ENCODE peak calls at places on chromosome 2, in eight cellular contexts. One of them, this sample, is unnamed.
A peak's percentile ranks its signal among the peaks of the same experiment; 100 is the strongest.

GRCh38 chr2:1600191-1601063 is 143.9 kb downstream of the PXDN start:
- DNase-seq in ovary: peak; percentile 46
- DNase-seq in hepatocyte: no peak
- DNase-seq in transverse colon: no peak
- DNase-seq in Panc1: peak; percentile 80
- DNase-seq in cardiac muscle cell: no peak
- DNase-seq in spleen: no peak
- DNase-seq in heart left ventricle: no peak
- DNase-seq in this sample: no peak

GRCh38 chr2:150938586-150938985 is 323.1 kb downstream of the RBM43 start:
- DNase-seq in spleen: no peak
- DNase-seq in heart left ventricle: no peak
- DNase-seq in cardiac muscle cell: no peak
- DNase-seq in Panc1: no peak
- DNase-seq in hepatocyte: no peak
- DNase-seq in transverse colon: no peak
- DNase-seq in ovary: no peak
- DNase-seq in this sample: no peak

GRCh38 chr2:144571770-144572169 is 51.9 kb upstream of the ZEB2 start:
- DNase-seq in hepatocyte: no peak
- DNase-seq in cardiac muscle cell: no peak
- DNase-seq in spleen: no peak
- DNase-seq in heart left ventricle: no peak
- DNase-seq in ovary: no peak
- DNase-seq in Panc1: no peak
- DNase-seq in transverse colon: no peak
- DNase-seq in this sample: no peak

GRCh38 chr2:112077814-112078213 is 22.7 kb downstream of the TMEM87B start:
- DNase-seq in cardiac muscle cell: no peak
- DNase-seq in Panc1: no peak
- DNase-seq in ovary: no peak
- DNase-seq in heart left ventricle: no peak
- DNase-seq in hepatocyte: no peak
- DNase-seq in spleen: no peak
- DNase-seq in transverse colon: no peak
- DNase-seq in this sample: peak; percentile 59

GRCh38 chr2:172086349-172087190 is 1.3 kb downstream of the DLX1 start:
- DNase-seq in transverse colon: peak; percentile 44
- DNase-seq in ovary: no peak
- DNase-seq in hepatocyte: peak; percentile 54
- DNase-seq in spleen: peak; percentile 84
- DNase-seq in heart left ventricle: no peak
- DNase-seq in cardiac muscle cell: no peak
- DNase-seq in Panc1: no peak
- DNase-seq in this sample: no peak

GRCh38 chr2:197229509-197230458 is 80.8 kb downstream of the ANKRD44 start:
- DNase-seq in heart left ventricle: no peak
- DNase-seq in cardiac muscle cell: peak; percentile 24
- DNase-seq in spleen: no peak
- DNase-seq in transverse colon: no peak
- DNase-seq in ovary: no peak
- DNase-seq in Panc1: no peak
- DNase-seq in hepatocyte: no peak
- DNase-seq in this sample: no peak

GRCh38 chr2:191878576-191879298 is 31.8 kb upstream of the CAVIN2 start:
- DNase-seq in Panc1: no peak
- DNase-seq in heart left ventricle: no peak
- DNase-seq in hepatocyte: no peak
- DNase-seq in spleen: no peak
- DNase-seq in transverse colon: no peak
- DNase-seq in cardiac muscle cell: peak; percentile 84
- DNase-seq in ovary: no peak
- DNase-seq in this sample: no peak

GRCh38 chr2:43303889-43304288 is 77.5 kb upstream of the ZFP36L2 start:
- DNase-seq in transverse colon: no peak
- DNase-seq in heart left ventricle: no peak
- DNase-seq in ovary: no peak
- DNase-seq in Panc1: no peak
- DNase-seq in spleen: no peak
- DNase-seq in hepatocyte: no peak
- DNase-seq in cardiac muscle cell: no peak
- DNase-seq in this sample: no peak

DNA sequence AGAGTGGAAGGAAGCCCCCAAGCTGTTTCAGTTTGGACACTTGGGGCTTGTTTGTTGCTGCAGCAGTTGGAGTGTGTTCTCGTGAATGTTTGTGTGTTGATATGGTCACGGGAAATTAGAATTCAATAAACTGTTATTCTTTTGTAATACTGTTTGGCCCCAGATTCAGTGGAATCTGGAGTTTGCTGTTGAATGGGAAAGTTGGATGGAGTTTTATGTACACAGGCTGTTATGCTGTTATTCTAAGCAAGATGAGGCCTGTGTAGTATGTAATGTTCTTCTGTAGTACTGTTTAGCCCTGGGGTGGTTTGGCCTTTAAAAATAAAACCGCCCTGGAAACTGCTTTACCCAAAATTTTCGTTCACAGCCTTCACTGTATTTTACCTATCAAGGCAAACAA is 810.4 kb upstream of the HS6ST1 start:
- DNase-seq in spleen: no peak
- DNase-seq in ovary: no peak
- DNase-seq in heart left ventricle: no peak
- DNase-seq in Panc1: no peak
- DNase-seq in hepatocyte: no peak
- DNase-seq in transverse colon: no peak
- DNase-seq in cardiac muscle cell: no peak
- DNase-seq in this sample: no peak
- TF ChIP-seq CTCF in spleen: no peak
- TF ChIP-seq CTCF in ovary: no peak
- TF ChIP-seq CTCF in heart left ventricle: no peak
- TF ChIP-seq CTCF in Panc1: no peak
- TF ChIP-seq CTCF in hepatocyte: no peak
- TF ChIP-seq CTCF in transverse colon: no peak
- TF ChIP-seq CTCF in cardiac muscle cell: no peak
- TF ChIP-seq CTCF in this sample: no peak

GRCh38 chr2:86136141-86136540 is 30.1 kb downstream of the PTCD3 start:
- DNase-seq in heart left ventricle: no peak
- DNase-seq in ovary: no peak
- DNase-seq in transverse colon: no peak
- DNase-seq in hepatocyte: no peak
- DNase-seq in cardiac muscle cell: no peak
- DNase-seq in spleen: no peak
- DNase-seq in Panc1: no peak
- DNase-seq in this sample: no peak

GRCh38 chr2:86134709-86135108 is 28.7 kb downstream of the PTCD3 start:
- DNase-seq in cardiac muscle cell: no peak
- DNase-seq in hepatocyte: no peak
- DNase-seq in spleen: no peak
- DNase-seq in Panc1: no peak
- DNase-seq in heart left ventricle: no peak
- DNase-seq in transverse colon: no peak
- DNase-seq in ovary: no peak
- DNase-seq in this sample: no peak

GRCh38 chr2:86139981-86140380 is 33.9 kb downstream of the PTCD3 start:
- DNase-seq in hepatocyte: no peak
- DNase-seq in Panc1: no peak
- DNase-seq in spleen: no peak
- DNase-seq in ovary: no peak
- DNase-seq in heart left ventricle: no peak
- DNase-seq in transverse colon: no peak
- DNase-seq in cardiac muscle cell: no peak
- DNase-seq in this sample: no peak

GRCh38 chr2:86138736-86139625 is 32.9 kb downstream of the PTCD3 start:
- DNase-seq in ovary: no peak
- DNase-seq in Panc1: no peak
- DNase-seq in spleen: no peak
- DNase-seq in transverse colon: no peak
- DNase-seq in cardiac muscle cell: no peak
- DNase-seq in heart left ventricle: no peak
- DNase-seq in hepatocyte: no peak
- DNase-seq in this sample: no peak

DNA sequence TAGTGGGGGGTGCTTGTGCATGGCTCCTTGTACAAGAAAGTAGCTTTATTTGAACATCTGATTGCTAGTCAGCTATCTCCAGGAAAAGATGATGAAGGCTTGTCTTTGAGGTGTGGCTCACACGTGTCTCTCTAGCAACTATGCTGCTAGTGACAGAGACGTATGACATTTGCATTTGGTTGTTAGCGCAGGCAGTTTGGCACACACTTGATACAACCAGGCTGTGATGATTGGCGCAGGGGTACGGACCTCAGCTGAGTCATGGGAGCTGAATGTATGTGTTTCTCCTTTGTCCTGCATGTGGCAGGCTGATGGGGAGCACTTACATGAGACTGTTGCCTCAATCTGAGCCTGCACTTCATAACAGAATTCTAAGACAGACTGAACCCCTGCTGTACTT is 29.6 kb downstream of the PTCD3 start:
- DNase-seq in transverse colon: no peak
- DNase-seq in cardiac muscle cell: no peak
- DNase-seq in spleen: no peak
- DNase-seq in ovary: no peak
- DNase-seq in heart left ventricle: no peak
- DNase-seq in Panc1: no peak
- DNase-seq in hepatocyte: no peak
- DNase-seq in this sample: no peak
- H3K4me1 ChIP-seq in transverse colon: no peaks in the 10 kb centered on the region
- H3K4me1 ChIP-seq in cardiac muscle cell: no peaks in the 10 kb centered on the region
- H3K4me1 ChIP-seq in spleen: no peaks in the 10 kb centered on the region
- H3K4me1 ChIP-seq in ovary: no peaks in the 10 kb centered on the region
- H3K4me1 ChIP-seq in heart left ventricle: no peaks in the 10 kb centered on the region
- H3K4me1 ChIP-seq in Panc1: no peaks in the 10 kb centered on the region
- H3K4me1 ChIP-seq in hepatocyte: no peaks in the 10 kb centered on the region
- H3K4me1 ChIP-seq in this sample: no peaks in the 10 kb centered on the region

GRCh38 chr2:65380243-65380642 is 52.2 kb downstream of the SPRED2 start:
- DNase-seq in hepatocyte: no peak
- DNase-seq in ovary: no peak
- DNase-seq in transverse colon: no peak
- DNase-seq in Panc1: no peak
- DNase-seq in spleen: no peak
- DNase-seq in heart left ventricle: no peak
- DNase-seq in cardiac muscle cell: no peak
- DNase-seq in this sample: no peak

GRCh38 chr2:65382323-65382722 is 50.1 kb downstream of the SPRED2 start:
- DNase-seq in spleen: no peak
- DNase-seq in Panc1: no peak
- DNase-seq in transverse colon: no peak
- DNase-seq in hepatocyte: no peak
- DNase-seq in heart left ventricle: no peak
- DNase-seq in ovary: no peak
- DNase-seq in cardiac muscle cell: no peak
- DNase-seq in this sample: no peak

GRCh38 chr2:65383571-65384488 is 48.6 kb downstream of the SPRED2 start:
- DNase-seq in ovary: peak; percentile 31
- DNase-seq in heart left ventricle: no peak
- DNase-seq in hepatocyte: no peak
- DNase-seq in cardiac muscle cell: peak; percentile 30
- DNase-seq in Panc1: no peak
- DNase-seq in spleen: no peak
- DNase-seq in transverse colon: no peak
- DNase-seq in this sample: no peak

GRCh38 chr2:65381607-65382032 is 50.8 kb downstream of the SPRED2 start:
- DNase-seq in Panc1: no peak
- DNase-seq in transverse colon: no peak
- DNase-seq in heart left ventricle: no peak
- DNase-seq in hepatocyte: no peak
- DNase-seq in cardiac muscle cell: no peak
- DNase-seq in ovary: no peak
- DNase-seq in spleen: no peak
- DNase-seq in this sample: no peak

DNA sequence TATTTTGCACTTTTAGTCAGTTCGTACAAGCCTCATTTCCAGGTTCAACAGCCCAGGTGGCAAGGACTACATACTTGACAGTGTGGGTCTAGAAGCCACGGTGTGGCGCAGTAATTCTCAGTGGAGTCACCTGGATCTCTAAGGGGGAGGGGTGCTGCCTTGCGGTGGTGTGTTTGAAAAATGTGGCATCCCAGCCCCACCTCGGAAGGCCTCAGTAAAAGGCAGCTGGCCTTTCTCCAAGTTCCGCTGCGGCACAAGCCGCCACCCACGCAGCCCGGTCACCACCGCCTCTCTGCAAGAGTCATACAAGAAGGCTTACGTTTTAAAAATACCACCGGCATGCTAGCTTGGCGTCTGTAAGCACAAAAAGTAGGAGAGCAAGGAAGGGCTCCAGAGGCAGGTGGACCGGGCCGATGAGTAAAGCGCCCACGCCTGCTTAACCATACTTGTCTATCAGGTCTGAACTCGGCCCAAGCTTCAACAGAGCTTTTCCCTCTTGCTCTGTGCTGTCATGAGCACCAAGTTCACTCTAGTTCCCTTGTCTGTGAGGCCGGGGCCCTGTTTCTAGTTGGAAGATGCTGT is 49.5 kb downstream of the SPRED2 start:
- DNase-seq in ovary: peak; percentile 70
- DNase-seq in hepatocyte: peak; percentile 75
- DNase-seq in transverse colon: peak; percentile 89
- DNase-seq in spleen: peak; percentile 89
- DNase-seq in Panc1: no peak
- DNase-seq in cardiac muscle cell: peak; percentile 87
- DNase-seq in heart left ventricle: peak; percentile 80
- DNase-seq in this sample: peak; percentile 55
- H3K4me3 ChIP-seq in ovary: no peak overlapping the region
- H3K4me3 ChIP-seq in hepatocyte: no peak overlapping the region
- H3K4me3 ChIP-seq in transverse colon: peak overlapping the region; percentile 5
- H3K4me3 ChIP-seq in spleen: no peak overlapping the region
- H3K4me3 ChIP-seq in Panc1: peak overlapping the region; percentile 31
- H3K4me3 ChIP-seq in cardiac muscle cell: no peak overlapping the region
- H3K4me3 ChIP-seq in heart left ventricle: no peak overlapping the region
- H3K4me3 ChIP-seq in this sample: peak overlapping the region; percentile 6

DNA sequence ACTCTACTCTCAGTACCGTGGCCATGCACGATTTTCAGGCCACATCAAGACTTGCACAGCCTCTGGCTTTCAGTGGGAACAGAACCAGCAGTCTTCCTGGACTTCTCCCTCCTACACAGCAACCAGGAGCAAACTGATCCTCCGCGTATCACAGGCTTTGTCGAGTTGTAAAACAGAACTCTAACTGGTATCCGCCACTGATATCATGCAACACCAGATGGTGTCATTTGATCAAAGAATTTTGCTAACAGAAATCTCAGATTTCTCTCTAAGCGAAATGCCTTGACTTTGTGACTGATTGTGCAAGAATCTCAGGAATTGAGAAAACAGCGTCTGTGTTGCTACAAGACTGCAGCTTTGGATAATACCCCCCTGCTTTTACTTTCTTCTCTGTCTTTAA is 85.7 kb downstream of the COPS8 start:
- DNase-seq in Panc1: peak; percentile 50
- DNase-seq in hepatocyte: peak; percentile 68
- DNase-seq in heart left ventricle: no peak
- DNase-seq in spleen: no peak
- DNase-seq in cardiac muscle cell: peak; percentile 97
- DNase-seq in transverse colon: no peak
- DNase-seq in ovary: peak; percentile 60
- DNase-seq in this sample: no peak
- TF ChIP-seq CTCF in Panc1: peak; percentile 25
- TF ChIP-seq CTCF in hepatocyte: peak; percentile 44
- TF ChIP-seq CTCF in heart left ventricle: no peak
- TF ChIP-seq CTCF in spleen: no peak
- TF ChIP-seq CTCF in cardiac muscle cell: peak; percentile 47
- TF ChIP-seq CTCF in transverse colon: no peak
- TF ChIP-seq CTCF in ovary: no peak
- TF ChIP-seq CTCF in this sample: no peak